ENCODE peak calls at places on chromosomes 7 and 10, in five cellular contexts. H is nucleus accumbens; M is HTR-8/SVneo; B is astrocyte of the spinal cord; P is activated T-helper 1 cell treated with anti-CD3 and anti-CD28 coated beads, Interleukin-12 subunit alpha, Interleukin-12 subunit beta, Interleukin-2, Interleukin-4 antibody, amounts not matched to agents 30 ng/mL and 10 ng/mL and 1 ng/mL, durations not matched to agents 14 hours and 24 hours and 36 hours. U is an unnamed sample.

GRCh38 chr7:30169585-30169978 is 34.8 kb downstream of the MTURN start:
- DNase-seq in B (no peak), H (no peak), P (no peak), M (no peak), U (no peak)

GRCh38 chr10:126001579-126001978 is 105.2 kb downstream of the FANK1 start:
- DNase-seq in M (peak; percentile 4), B (no peak), H (no peak), P (no peak), U (no peak)

GRCh38 chr10:116849271-116850057 is at the start of gene ENO4:
- DNase-seq in B (peak; percentile 85), M (peak; percentile 14), P (no peak), H (peak; percentile 73), U (no peak)

GRCh38 chr7:127673902-127674301 is 21.9 kb downstream of the SND1 start:
- DNase-seq in P (no peak), B (no peak), M (no peak), H (no peak), U (no peak)

GRCh38 chr7:108037748-108038147 is 34.8 kb upstream of the LAMB1 start:
- DNase-seq in M (no peak), B (no peak), P (no peak), H (no peak), U (no peak)

GRCh38 chr7:988426-988911 is 5.5 kb downstream of the CYP2W1 start:
- DNase-seq in H (no peak), P (no peak), M (no peak), B (peak; percentile 35), U (no peak)

GRCh38 chr7:116588225-116588624 is 63.4 kb downstream of the CAV1 start:
- DNase-seq in H (no peak), M (no peak), B (peak; percentile 83), P (peak; percentile 16), U (no peak)

GRCh38 chr10:79386637-79387465 is 39.6 kb downstream of the PPIF start:
- DNase-seq in P (no peak), H (no peak), B (no peak), M (no peak), U (no peak)

GRCh38 chr7:119283353-119283752 is 989.6 kb upstream of the KCND2 start:
- DNase-seq in P (no peak), M (no peak), B (no peak), H (no peak), U (no peak)

GRCh38 chr7:88278881-88279280 is 27.8 kb downstream of the STEAP4 start:
- DNase-seq in B (peak; percentile 13), P (no peak), H (no peak), M (no peak), U (peak; percentile 53)

GRCh38 chr7:138245216-138245615 is 169.0 kb downstream of the AKR1D1 start:
- DNase-seq in B (no peak), P (no peak), H (no peak), M (no peak), U (no peak)

GRCh38 chr7:142711722-142712616 is 37.3 kb upstream of the PRSS1 start:
- DNase-seq in M (no peak), B (peak; percentile 40), P (peak; percentile 2), H (no peak), U (peak; percentile 21)

GRCh38 chr7:51033722-51034530 is 251.2 kb upstream of the GRB10 start:
- DNase-seq in M (no peak), B (no peak), H (no peak), P (no peak), U (no peak)

GRCh38 chr7:117588352-117588794 is 108.5 kb downstream of the CFTR start:
- DNase-seq in P (no peak), H (no peak), B (peak; percentile 45), M (peak; percentile 28), U (no peak)

GRCh38 chr7:149321978-149322541 is 60.1 kb downstream of the ZNF783 start:
- DNase-seq in M (no peak), H (no peak), P (no peak), B (peak; percentile 13), U (no peak)

GRCh38 chr10:102782698-102783540 is 39.2 kb downstream of the WBP1L start:
- DNase-seq in M (no peak), H (no peak), P (no peak), B (peak; percentile 97), U (no peak)

GRCh38 chr7:41994046-41994745 is 242.8 kb downstream of the GLI3 start:
- DNase-seq in M (no peak), B (no peak), H (no peak), P (no peak), U (no peak)

GRCh38 chr10:111076191-111076681 is 593 bp upstream of the ADRA2A start:
- DNase-seq in B (peak; percentile 32), H (peak; percentile 12), M (peak; percentile 51), P (peak; percentile 15), U (peak; percentile 39)

U was measured in HL-60.